ENCODE peak calls at places on chromosomes 7 and 10, in four cellular contexts. H, G, W and K are unnamed samples.

GRCh38 chr10:88181902-88182671 is 318.7 kb downstream of the PTEN start:
- DNase-seq in G (no peak), H (no peak), W (no peak), K (no peak)

GRCh38 chr7:74217455-74218342 is 7.9 kb downstream of the LAT2 start:
- DNase-seq in H (no peak), G (no peak), W (no peak), K (peak)

GRCh38 chr10:7423521-7423920 is 12.7 kb upstream of the SFMBT2 start:
- DNase-seq in W (no peak), H (no peak), G (no peak), K (no peak)

GRCh38 chr10:88786032-88786770 is 16.3 kb upstream of the LIPM start:
- DNase-seq in G (no peak), W (no peak), H (no peak), K (no peak)

GRCh38 chr10:86168256-86168655 is 198.3 kb downstream of the GRID1 start:
- DNase-seq in W (no peak), H (no peak), G (no peak), K (no peak)

GRCh38 chr10:12435348-12435747 is 86.0 kb downstream of the CAMK1D start:
- DNase-seq in H (no peak), G (no peak), W (no peak), K (no peak)

GRCh38 chr10:129704225-129704624 is 237.2 kb downstream of the MGMT start:
- DNase-seq in G (no peak), H (no peak), W (no peak), K (no peak)

GRCh38 chr10:105950410-105950809 is 1214.1 kb downstream of the SORCS1 start:
- DNase-seq in H (peak), W (peak), G (peak), K (peak)

GRCh38 chr10:17655567-17656146 is 11.7 kb downstream of the STAM start:
- DNase-seq in G (no peak), H (no peak), W (no peak), K (peak)